ENCODE peak calls at places on chromosomes 16 and 17, in ten cellular contexts. S is HAP-1; H is posterior cingulate gyrus; K is mammary epithelial cell; B is Peyer's patch; L is CD4-positive, CD25-positive, alpha-beta regulatory T cell; N is HEK293T; Q is A172; X is GM10248; J is HT-29. A is an unnamed sample.

GRCh38 chr17:82287849-82288601 is 14.5 kb upstream of the CSNK1D start:
- DNase-seq in L (no peak), Q (peak), K (no peak), N (peak), H (no peak), X (no peak), J (peak), S (peak), B (peak), A (peak)

GRCh38 chr16:57301126-57301817 is 16.8 kb upstream of the PLLP start:
- DNase-seq in X (no peak), L (no peak), Q (no peak), N (no peak), H (no peak), K (no peak), J (no peak), B (peak), S (no peak), A (no peak)

GRCh38 chr17:17021194-17021863 is 20.9 kb upstream of the MPRIP start:
- DNase-seq in J (peak), S (no peak), K (no peak), Q (peak), H (peak), X (no peak), L (no peak), B (no peak), N (no peak), A (no peak)

GRCh38 chr17:64373722-64374121 is 16.9 kb downstream of the PECAM1 start:
- DNase-seq in S (no peak), X (no peak), N (no peak), K (no peak), B (no peak), J (no peak), L (no peak), Q (no peak), H (no peak), A (no peak)

GRCh38 chr16:50526796-50527195 is 21.4 kb upstream of the NKD1 start:
- DNase-seq in N (no peak), Q (no peak), X (no peak), S (no peak), L (no peak), B (no peak), H (no peak), J (no peak), K (no peak), A (no peak)

GRCh38 chr17:30344283-30345088 is 10.6 kb upstream of the TMIGD1 start:
- DNase-seq in J (peak), B (peak), N (no peak), X (no peak), L (no peak), H (no peak), S (no peak), Q (no peak), K (peak), A (peak)

GRCh38 chr16:20850981-20851380 is 44.7 kb downstream of the REXO5 start:
- DNase-seq in N (no peak), B (no peak), Q (no peak), S (no peak), X (no peak), L (no peak), H (no peak), K (no peak), J (no peak), A (no peak)

GRCh38 chr16:10122546-10122945 is 59.7 kb downstream of the GRIN2A start:
- DNase-seq in L (no peak), X (no peak), H (no peak), N (peak), S (peak), K (no peak), B (no peak), Q (no peak), J (peak), A (no peak)

GRCh38 chr17:80265205-80266068 is 4.8 kb downstream of the RNF213 start:
- DNase-seq in B (no peak), H (no peak), Q (no peak), X (peak), N (no peak), L (peak), S (no peak), J (no peak), K (no peak), A (no peak)

GRCh38 chr17:62737513-62737912 is 70.6 kb downstream of the MARCHF10 start:
- DNase-seq in Q (no peak), B (no peak), S (no peak), N (no peak), H (no peak), L (no peak), X (no peak), J (no peak), K (peak), A (no peak)

GRCh38 chr16:29007865-29008593 is 23.2 kb downstream of the LAT start:
- DNase-seq in L (peak), X (no peak), J (no peak), Q (peak), S (no peak), N (peak), H (no peak), K (peak), B (no peak), A (peak)

GRCh38 chr17:65627892-65628622 is 66.6 kb upstream of the AXIN2 start:
- DNase-seq in S (no peak), K (peak), H (no peak), B (peak), J (peak), N (peak), L (no peak), X (no peak), Q (peak), A (no peak)

GRCh38 chr16:65024649-65025243 is 97.1 kb downstream of the CDH11 start:
- DNase-seq in L (no peak), B (no peak), Q (peak), J (no peak), X (no peak), S (no peak), H (no peak), N (no peak), K (no peak), A (no peak)

GRCh38 chr17:70313450-70313849 is 144.1 kb downstream of the KCNJ2 start:
- DNase-seq in Q (no peak), L (no peak), S (no peak), J (no peak), N (no peak), B (no peak), K (no peak), H (no peak), X (no peak), A (no peak)

GRCh38 chr16:88770459-88771293 is 14.3 kb downstream of the PIEZO1 start:
- DNase-seq in K (peak), L (no peak), S (peak), X (no peak), H (no peak), N (peak), J (peak), Q (peak), B (peak), A (peak)

GRCh38 chr16:65876200-65876498 is 490.3 kb upstream of the CDH5 start:
- DNase-seq in B (no peak), J (no peak), S (no peak), K (no peak), N (no peak), L (no peak), H (no peak), X (no peak), Q (no peak), A (no peak)

GRCh38 chr17:28507567-28508195 is 1.5 kb downstream of the FOXN1 start:
- DNase-seq in Q (no peak), N (no peak), H (no peak), B (no peak), K (peak), L (no peak), J (no peak), S (no peak), X (no peak), A (no peak)

GRCh38 chr16:57038151-57038550 is 48.8 kb downstream of the NLRC5 start:
- DNase-seq in N (no peak), J (no peak), X (no peak), B (no peak), S (no peak), Q (no peak), K (no peak), H (no peak), L (no peak), A (no peak)

GRCh38 chr17:31877911-31878702 is 19.1 kb upstream of the COPRS start:
- DNase-seq in B (no peak), H (no peak), N (no peak), K (no peak), J (no peak), X (no peak), L (no peak), S (no peak), Q (peak), A (no peak)

GRCh38 chr16:85234310-85235235 is 122.3 kb upstream of the CIBAR2 start:
- DNase-seq in S (peak), N (peak), K (no peak), Q (peak), J (peak), B (peak), X (no peak), H (no peak), L (no peak), A (no peak)

GRCh38 chr17:80760501-80760900 is 215.9 kb downstream of the RPTOR start:
- DNase-seq in K (no peak), X (no peak), J (peak), Q (peak), N (no peak), L (no peak), H (no peak), S (no peak), B (no peak), A (peak)

GRCh38 chr17:33647976-33648375 is 354.9 kb upstream of the ASIC2 start:
- DNase-seq in H (peak), B (no peak), S (no peak), L (no peak), X (no peak), K (peak), J (peak), Q (no peak), N (peak), A (no peak)

GRCh38 chr17:72571813-72572396 is 451.1 kb downstream of the SOX9 start:
- DNase-seq in N (no peak), B (no peak), J (peak), X (no peak), L (no peak), K (no peak), S (no peak), Q (no peak), H (no peak), A (no peak)

GRCh38 chr17:68391561-68392268 is 65.6 kb downstream of the WIPI1 start:
- DNase-seq in L (no peak), S (no peak), N (no peak), J (no peak), Q (no peak), K (no peak), B (no peak), X (no peak), H (no peak), A (no peak)

GRCh38 chr17:80997471-80998387 is 6.1 kb downstream of the CHMP6 start:
- DNase-seq in N (no peak), L (no peak), K (no peak), S (no peak), Q (peak), H (no peak), X (no peak), B (no peak), J (no peak), A (peak)

GRCh38 chr17:15930426-15930825 is 14.5 kb upstream of the ADORA2B start:
- DNase-seq in Q (no peak), S (no peak), K (no peak), B (peak), J (no peak), L (no peak), N (no peak), X (no peak), H (no peak), A (no peak)

GRCh38 chr16:16083421-16084156 is 134.2 kb downstream of the ABCC1 start:
- DNase-seq in S (no peak), Q (peak), X (no peak), H (no peak), J (no peak), K (peak), L (no peak), N (no peak), B (no peak), A (peak)

GRCh38 chr17:75219815-75220214 is 14.3 kb downstream of the NUP85 start:
- DNase-seq in S (no peak), N (no peak), L (no peak), Q (no peak), J (no peak), B (no peak), X (no peak), K (no peak), H (no peak), A (no peak)

GRCh38 chr16:4266372-4266771 is 6.5 kb downstream of the TFAP4 start:
- DNase-seq in L (no peak), B (no peak), X (no peak), N (peak), S (peak), Q (peak), H (no peak), K (no peak), J (peak), A (no peak)

GRCh38 chr17:7656958-7657715 is 6.4 kb downstream of the ATP1B2 start:
- DNase-seq in H (peak), L (no peak), B (no peak), Q (no peak), S (peak), N (peak), X (no peak), J (no peak), K (no peak), A (no peak)

GRCh38 chr16:30904114-30904780 is 7.8 kb downstream of the CTF1 start:
- DNase-seq in K (no peak), J (no peak), S (no peak), L (no peak), H (no peak), B (peak), Q (no peak), N (no peak), X (peak), A (peak)

GRCh38 chr17:3659541-3660111 is 8.8 kb downstream of the TAX1BP3 start:
- DNase-seq in H (no peak), S (no peak), J (peak), N (no peak), B (peak), K (peak), L (no peak), X (no peak), Q (peak), A (no peak)

GRCh38 chr17:81314410-81315169 is 19.5 kb upstream of the SLC38A10 start:
- DNase-seq in X (no peak), J (no peak), L (no peak), N (no peak), K (no peak), B (no peak), S (no peak), H (no peak), Q (no peak), A (no peak)

GRCh38 chr17:39225974-39226683 is 384 bp upstream of the STAC2 start:
- DNase-seq in J (no peak), S (peak), Q (no peak), N (peak), H (peak), X (no peak), K (no peak), L (peak), B (no peak), A (no peak)

GRCh38 chr16:12245923-12246290 is 269.4 kb downstream of the SNX29 start:
- DNase-seq in S (no peak), K (no peak), X (no peak), B (no peak), N (no peak), J (no peak), H (no peak), Q (no peak), L (no peak), A (no peak)